ENCODE peak calls at places on chromosome 1, in seven cellular contexts. E is mucosa of descending colon, F is esophagus squamous epithelium, Z is retinal pigment epithelial cell, R is fibroblast of mammary gland, M is neural progenitor cell, D is lower lobe of right lung. W is an unnamed sample.

GRCh38 chr1:116239916-116240315 is 128.7 kb downstream of the MAB21L3 start:
- DNase-seq in E (no peak), F (no peak), Z (no peak), R (no peak), M (no peak), D (no peak), W (no peak)

GRCh38 chr1:226886142-226886901 is 15.9 kb downstream of the PSEN2 start:
- DNase-seq in E (no peak), F (no peak), Z (no peak), R (no peak), M (no peak), D (no peak), W (no peak)

GRCh38 chr1:183642166-183642565 is 6.6 kb upstream of the ARPC5 start:
- DNase-seq in E (no peak), F (no peak), Z (no peak), R (no peak), M (no peak), D (no peak), W (no peak)

GRCh38 chr1:54402896-54403295 is 3.3 kb downstream of the SSBP3 start:
- DNase-seq in E (no peak), F (no peak), Z (no peak), R (no peak), M (no peak), D (no peak), W (no peak)

GRCh38 chr1:163307479-163308171 is 14.1 kb upstream of the NUF2 start:
- DNase-seq in E (no peak), F (no peak), Z (no peak), R (peak), M (no peak), D (no peak), W (peak)

GRCh38 chr1:216702170-216702569 is 21.1 kb downstream of the ESRRG start:
- DNase-seq in E (no peak), F (no peak), Z (no peak), R (no peak), M (no peak), D (no peak), W (no peak)

GRCh38 chr1:231799363-231799986 is 172.9 kb downstream of the DISC1 start:
- DNase-seq in E (no peak), F (no peak), Z (no peak), R (peak), M (no peak), D (no peak), W (peak)

GRCh38 chr1:230137328-230137815 is 70.3 kb downstream of the GALNT2 start:
- DNase-seq in E (no peak), F (no peak), Z (no peak), R (no peak), M (no peak), D (no peak), W (peak)

GRCh38 chr1:23799570-23800395 is 771 bp downstream of the GALE start:
- DNase-seq in E (peak), F (no peak), Z (peak), R (peak), M (peak), D (peak), W (peak)

GRCh38 chr1:40313329-40313957 is 3.6 kb downstream of the COL9A2 start:
- DNase-seq in E (no peak), F (no peak), Z (no peak), R (peak), M (no peak), D (no peak), W (no peak)

GRCh38 chr1:177847843-177848242 is 122.0 kb downstream of the SEC16B start:
- DNase-seq in E (no peak), F (no peak), Z (peak), R (peak), M (no peak), D (no peak), W (peak)

GRCh38 chr1:27473755-27474154 is 16.2 kb downstream of the WASF2 start:
- DNase-seq in E (no peak), F (no peak), Z (no peak), R (no peak), M (no peak), D (no peak), W (no peak)

GRCh38 chr1:206961668-206962067 is 8.6 kb downstream of the FCAMR start:
- DNase-seq in E (no peak), F (no peak), Z (no peak), R (no peak), M (no peak), D (no peak), W (no peak)

GRCh38 chr1:27906764-27907163 is 28.0 kb upstream of the SMPDL3B start:
- DNase-seq in E (no peak), F (no peak), Z (no peak), R (no peak), M (no peak), D (no peak), W (no peak)

GRCh38 chr1:21622466-21623315 is 46.5 kb downstream of the RAP1GAP start:
- DNase-seq in E (peak), F (no peak), Z (no peak), R (no peak), M (peak), D (peak), W (no peak)

GRCh38 chr1:212979340-212980122 is 29.2 kb downstream of the VASH2 start:
- DNase-seq in E (no peak), F (no peak), Z (no peak), R (no peak), M (no peak), D (no peak), W (no peak)

DNA sequence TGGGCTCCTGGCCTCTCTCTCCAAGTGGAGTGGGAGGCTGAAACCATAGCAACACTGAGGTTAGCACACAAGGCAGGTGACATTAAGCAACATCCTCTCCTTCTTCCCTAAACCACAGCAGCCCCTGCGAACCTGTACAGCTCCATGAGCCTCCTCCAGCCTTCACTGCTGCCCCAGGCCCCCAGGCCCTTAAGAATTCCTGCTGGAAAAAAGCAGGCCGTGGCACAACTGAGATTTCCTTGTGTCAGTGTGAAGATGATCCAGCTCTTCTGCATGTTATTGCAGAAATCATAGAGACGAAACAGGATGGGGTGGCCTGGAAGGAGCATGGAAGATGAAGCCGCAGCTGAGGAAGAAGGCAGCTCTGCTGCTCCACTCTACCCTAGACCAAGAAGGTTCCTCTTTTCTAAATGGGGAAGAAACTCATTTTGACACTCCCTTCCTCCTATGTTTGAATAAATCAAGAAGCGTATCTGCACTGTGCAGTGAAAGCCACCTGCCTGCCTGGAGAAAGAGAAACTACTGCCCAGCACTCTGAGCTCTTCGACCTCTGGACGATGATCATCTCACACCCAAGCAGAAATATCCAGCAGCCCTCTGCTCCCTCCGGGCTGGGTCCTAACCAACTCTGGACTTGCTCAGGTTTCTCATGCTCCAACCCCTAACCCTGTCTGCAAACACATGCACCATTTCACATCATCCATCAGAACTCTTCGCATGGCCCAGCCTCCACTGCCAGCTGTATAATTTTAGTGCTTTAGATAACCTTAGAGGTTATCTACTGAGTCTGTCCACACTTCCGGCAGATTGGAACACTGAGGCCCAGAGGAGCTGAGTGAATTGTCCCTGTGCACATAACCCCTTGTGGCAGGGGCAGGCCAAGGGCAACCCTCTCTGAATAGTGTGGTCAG is 20.7 kb downstream of the SH3BP5L start:
- DNase-seq in E (no peak), F (no peak), Z (no peak), R (no peak), M (no peak), D (no peak), W (no peak)
- H3K4me3 ChIP-seq in E (no peak), F (no peak), Z (no peak), R (no peak), M (no peak), D (peak), W (no peak)

DNA sequence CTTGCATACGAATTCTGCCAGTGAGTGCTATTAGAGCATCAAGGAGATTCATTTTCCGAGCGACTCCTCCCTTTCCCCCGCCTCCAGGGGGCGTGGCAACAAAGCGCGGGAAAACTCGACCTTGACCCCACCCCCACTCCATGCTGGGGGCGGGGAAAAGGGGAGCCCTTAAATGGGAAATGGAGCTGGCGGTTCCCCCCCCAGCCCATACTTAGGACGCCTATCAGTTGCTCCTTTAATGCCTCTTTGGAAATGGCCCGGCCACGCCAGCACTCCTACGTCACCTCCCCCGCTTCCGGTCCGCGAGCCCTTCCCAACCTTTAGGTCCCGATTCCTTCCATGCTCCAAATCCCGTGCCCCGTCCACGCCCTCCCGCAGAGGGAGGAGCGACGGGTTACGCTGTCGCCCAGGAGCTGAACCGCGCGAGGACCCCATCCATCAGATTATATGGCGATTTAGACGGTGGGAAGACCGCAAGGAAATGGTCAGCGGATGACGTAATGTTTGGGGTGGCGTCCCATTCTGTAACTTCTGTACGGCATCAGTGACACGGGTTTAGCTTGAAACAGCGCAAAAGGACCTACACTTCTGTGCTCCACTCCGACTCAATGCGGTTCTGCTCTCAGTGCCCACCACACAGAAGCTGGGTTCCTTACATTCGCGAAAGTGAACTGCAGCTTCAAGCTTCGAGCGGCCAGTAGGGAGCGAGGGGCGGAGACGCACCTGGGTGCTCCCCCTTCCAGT is 702 bp upstream of the ZNF687 start:
- DNase-seq in E (peak), F (peak), Z (peak), R (peak), M (peak), D (peak), W (peak)
- TF ChIP-seq CTCF in E (no peak), F (peak), Z (peak), R (no peak), M (peak), D (peak), W (peak)

GRCh38 chr1:18957136-18957521 is 653 bp upstream of the IFFO2 start:
- DNase-seq in E (no peak), F (no peak), Z (no peak), R (no peak), M (peak), D (no peak), W (no peak)

GRCh38 chr1:18956189-18957135 is at the start of gene IFFO2:
- DNase-seq in E (peak), F (peak), Z (no peak), R (peak), M (peak), D (peak), W (peak)

GRCh38 chr1:18959591-18959990 is 3.1 kb upstream of the IFFO2 start:
- DNase-seq in E (no peak), F (no peak), Z (no peak), R (no peak), M (no peak), D (no peak), W (no peak)

GRCh38 chr1:18955442-18956188 is 861 bp downstream of the IFFO2 start:
- DNase-seq in E (peak), F (no peak), Z (no peak), R (peak), M (peak), D (peak), W (no peak)

GRCh38 chr1:18957532-18958295 is 1.2 kb upstream of the IFFO2 start:
- DNase-seq in E (no peak), F (no peak), Z (no peak), R (no peak), M (no peak), D (no peak), W (no peak)
- H3K4me3 ChIP-seq in E (no peak), F (no peak), Z (peak), R (peak), M (peak), D (peak), W (no peak)

GRCh38 chr1:63817152-63817667 is 43.4 kb downstream of the ROR1 start:
- DNase-seq in E (no peak), F (no peak), Z (peak), R (no peak), M (no peak), D (no peak), W (peak)
- TF ChIP-seq CTCF in E (no peak), F (no peak), Z (no peak), R (no peak), M (no peak), D (no peak), W (no peak)

GRCh38 chr1:198929961-198930599 is 291.2 kb downstream of the PTPRC start:
- DNase-seq in E (no peak), F (no peak), Z (no peak), R (peak), M (no peak), D (no peak), W (peak)
- H3K4me3 ChIP-seq in E (no peak), F (no peak), Z (peak), R (no peak), M (no peak), D (peak), W (peak)

W was measured in fibroblast of pulmonary artery.